ENCODE peak calls at places on chromosomes 16 and 17, in four cellular contexts. B is AG04449, P is cardiac fibroblast, G is endothelial cell. M is an unnamed sample.

GRCh38 chr16:1533443-1533951 is at the start of gene TMEM204:
- DNase-seq in P (peak; percentile 85), G (peak; percentile 69), B (peak; percentile 28), M (no peak)

GRCh38 chr17:32877164-32877764 is 340 bp upstream of the MYO1D start:
- DNase-seq in P (peak; percentile 83), B (no peak), G (peak; percentile 97), M (peak; percentile 92)

GRCh38 chr17:42387663-42388380 is 420 bp downstream of the STAT3 start:
- DNase-seq in G (peak; percentile 38), P (peak; percentile 41), B (no peak), M (peak; percentile 52)

GRCh38 chr17:21548236-21548635 is 144.1 kb upstream of the KCNJ18 start:
- DNase-seq in G (no peak), B (no peak), P (no peak), M (no peak)

GRCh38 chr17:7881655-7882054 is 6.9 kb upstream of the CHD3 start:
- DNase-seq in G (no peak), P (no peak), B (no peak), M (no peak)

GRCh38 chr17:80187090-80187489 is 17.3 kb downstream of the CARD14 start:
- DNase-seq in B (no peak), P (peak; percentile 57), G (no peak), M (no peak)

GRCh38 chr16:50067290-50067853 is 1.6 kb downstream of the HEATR3 start:
- DNase-seq in B (no peak), G (peak; percentile 48), P (peak; percentile 71), M (no peak)

GRCh38 chr17:47862621-47863440 is 11.9 kb upstream of the SP6 start:
- DNase-seq in P (peak; percentile 92), B (peak; percentile 50), G (no peak), M (no peak)

GRCh38 chr16:66326995-66327513 is 39.4 kb upstream of the CDH5 start:
- DNase-seq in G (no peak), B (no peak), P (no peak), M (no peak)

GRCh38 chr17:82445542-82445941 is 5.0 kb downstream of the CYBC1 start:
- DNase-seq in B (no peak), P (no peak), G (no peak), M (no peak)

GRCh38 chr16:30903596-30903995 is 7.2 kb downstream of the CTF1 start:
- DNase-seq in G (peak; percentile 54), B (no peak), P (peak; percentile 41), M (no peak)

GRCh38 chr17:66467766-66468165 is 165.4 kb downstream of the PRKCA start:
- DNase-seq in B (no peak), P (peak; percentile 63), G (no peak), M (no peak)

GRCh38 chr17:3475812-3476686 is at the start of gene ASPA:
- DNase-seq in P (peak; percentile 29), G (no peak), B (no peak), M (no peak)

GRCh38 chr17:31371511-31372097 is 19.9 kb upstream of the RAB11FIP4 start:
- DNase-seq in B (peak; percentile 7), G (no peak), P (peak; percentile 62), M (no peak)

GRCh38 chr16:73051903-73052302 is 4.0 kb upstream of the ZFHX3 start:
- DNase-seq in B (no peak), G (no peak), P (peak; percentile 45), M (no peak)

GRCh38 chr17:57480438-57481196 is 224.3 kb downstream of the MSI2 start:
- DNase-seq in B (peak; percentile 52), P (peak; percentile 49), G (no peak), M (no peak)

GRCh38 chr17:57570740-57571344 is 174.3 kb downstream of the CCDC182 start:
- DNase-seq in G (no peak), B (no peak), P (no peak), M (no peak)

GRCh38 chr16:86215979-86216585 is 294.2 kb upstream of the FOXF1 start:
- DNase-seq in G (no peak), P (no peak), B (no peak), M (no peak)

GRCh38 chr17:36608794-36609497 is 7.6 kb downstream of the MRM1 start:
- DNase-seq in P (peak; percentile 81), B (no peak), G (peak; percentile 40), M (peak; percentile 39)

GRCh38 chr16:30335598-30336474 is 19.3 kb downstream of the CD2BP2 start:
- DNase-seq in B (no peak), G (no peak), P (peak; percentile 37), M (peak; percentile 39)

GRCh38 chr17:79940381-79941087 is 95.1 kb downstream of the TBC1D16 start:
- DNase-seq in P (no peak), G (no peak), B (no peak), M (no peak)

GRCh38 chr16:53212899-53213235 is 158.1 kb downstream of the CHD9 start:
- DNase-seq in P (peak; percentile 38), B (no peak), G (no peak), M (no peak)

GRCh38 chr17:50421308-50422031 is 4.5 kb upstream of the ACSF2 start:
- DNase-seq in P (peak; percentile 22), G (no peak), B (no peak), M (no peak)

GRCh38 chr17:78005452-78006171 is 47.1 kb downstream of the TNRC6C start:
- DNase-seq in P (no peak), G (no peak), B (no peak), M (no peak)
- TF ChIP-seq CTCF in P (no peak), G (no peak), B (no peak), M (no peak)

GRCh38 chr16:10579965-10580918 is at the start of gene EMP2:
- DNase-seq in G (peak; percentile 66), B (no peak), P (peak; percentile 62), M (peak; percentile 92)
- TF ChIP-seq CTCF in G (peak; percentile 36), B (peak; percentile 88), P (peak; percentile 49), M (peak; percentile 35)

GRCh38 chr16:68084504-68085258 is 489 bp upstream of the NFATC3 start:
- DNase-seq in B (no peak), P (peak; percentile 59), G (peak; percentile 77), M (peak; percentile 92)
- TF ChIP-seq CTCF in B (no peak), P (no peak), G (no peak), M (no peak)

GRCh38 chr16:82598766-82599165 is 28.0 kb upstream of the CDH13 start:
- DNase-seq in G (no peak), B (no peak), P (no peak), M (no peak)

GRCh38 chr16:82609140-82609539 is 17.6 kb upstream of the CDH13 start:
- DNase-seq in B (no peak), G (no peak), P (no peak), M (no peak)

GRCh38 chr16:82605076-82605475 is 21.7 kb upstream of the CDH13 start:
- DNase-seq in P (no peak), B (no peak), G (no peak), M (no peak)

GRCh38 chr16:82605863-82606620 is 20.7 kb upstream of the CDH13 start:
- DNase-seq in G (no peak), B (no peak), P (no peak), M (no peak)

DNA sequence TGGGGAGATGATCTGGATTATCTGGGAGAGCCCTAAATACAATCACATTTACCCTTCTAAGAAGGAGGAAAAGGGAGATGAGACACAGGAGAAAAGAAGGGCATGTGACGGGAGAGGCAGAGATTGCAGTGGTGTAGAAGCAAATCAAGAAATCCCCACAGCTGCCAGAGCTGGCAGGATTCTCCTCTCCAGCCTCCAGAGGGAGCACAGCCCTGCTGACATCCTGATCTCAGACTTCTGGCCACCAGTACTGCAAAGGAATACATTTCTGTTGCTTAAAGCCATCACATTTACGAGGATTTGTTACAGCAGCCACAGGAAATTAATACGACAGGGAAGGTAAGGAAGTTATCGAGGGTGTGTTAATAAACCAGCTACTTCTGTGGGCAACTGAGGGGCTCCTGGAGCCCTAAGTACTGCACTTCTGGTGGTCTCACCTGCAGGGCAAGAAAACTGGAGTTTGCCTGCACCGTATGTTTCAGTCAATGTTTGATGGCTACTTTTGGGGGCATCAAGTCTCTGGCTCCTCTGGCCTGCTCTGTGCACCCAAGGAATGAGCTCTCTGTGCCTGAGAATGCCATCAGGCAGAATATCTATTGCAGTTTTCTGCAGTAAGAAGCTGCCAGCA is 22.9 kb upstream of the CDH13 start:
- DNase-seq in G (peak; percentile 50), B (peak; percentile 21), P (peak; percentile 72), M (no peak)
- TF ChIP-seq CTCF in G (peak; percentile 21), B (peak; percentile 86), P (peak; percentile 75), M (peak; percentile 34)

GRCh38 chr16:46948548-46949166 is 24.8 kb downstream of the DNAJA2 start:
- DNase-seq in B (no peak), G (no peak), P (no peak), M (no peak)
- TF ChIP-seq CTCF in B (no peak), G (no peak), P (no peak), M (no peak)

DNA sequence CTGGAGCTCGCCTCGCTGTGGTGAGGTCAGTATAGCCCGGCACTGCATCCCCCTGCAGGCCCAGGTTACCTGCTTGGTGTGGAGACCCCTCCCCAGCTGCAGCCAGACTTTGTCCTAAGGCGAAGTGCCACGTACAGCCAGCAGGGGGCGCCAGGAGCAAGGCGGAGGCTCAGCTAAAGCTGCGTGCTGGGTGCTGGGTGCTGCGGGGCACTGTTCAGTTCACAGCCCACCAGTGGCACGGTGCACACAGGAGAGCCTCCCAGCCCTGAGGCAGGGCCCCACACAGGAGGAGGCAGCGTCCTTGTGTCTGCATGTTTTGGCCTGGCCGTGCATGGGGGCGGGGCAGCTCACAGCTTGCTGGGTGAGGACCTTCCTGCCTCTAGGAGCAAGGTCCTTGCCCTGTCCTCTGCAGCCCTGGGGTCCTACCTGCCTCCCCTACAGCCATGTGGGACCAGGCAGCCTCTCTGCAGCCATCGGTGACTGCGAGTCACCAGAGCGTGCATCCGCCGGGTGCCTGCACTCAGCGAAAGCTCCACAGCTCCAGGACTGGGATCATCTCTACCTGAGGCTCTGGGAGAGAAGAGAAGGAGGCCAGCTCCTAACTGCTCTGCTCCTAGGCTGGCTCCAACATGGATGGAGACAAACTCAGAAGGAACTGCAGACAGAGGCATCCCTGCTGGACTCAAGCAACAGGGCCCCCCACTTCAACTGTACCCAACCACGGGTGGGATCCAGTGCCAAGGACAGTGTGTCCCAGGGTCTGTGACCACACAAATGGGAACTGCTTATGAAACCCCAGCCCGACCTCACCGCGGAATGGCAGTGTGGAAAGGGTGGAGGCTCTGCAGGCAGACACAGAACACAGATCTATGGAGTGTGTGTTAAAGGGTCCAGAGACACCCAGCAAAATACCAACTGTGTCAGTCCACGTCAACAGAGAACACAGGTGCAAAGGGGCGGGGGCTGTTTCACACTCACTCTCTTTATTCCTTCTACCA is 19.0 kb downstream of the SLC7A5 start:
- DNase-seq in P (peak; percentile 51), G (peak; percentile 73), B (no peak), M (peak; percentile 96)
- TF ChIP-seq CTCF in P (peak; percentile 96), G (peak; percentile 99), B (peak; percentile 91), M (peak; percentile 92)

GRCh38 chr17:14211778-14212177 is 24.9 kb downstream of the CDRT15 start:
- DNase-seq in B (no peak), P (peak; percentile 11), G (no peak), M (peak; percentile 90)
- TF ChIP-seq CTCF in B (peak; percentile 26), P (peak; percentile 48), G (no peak), M (no peak)

M was measured in left lung.